ENCODE peak calls at places on chromosomes 13 and 19, in seven cellular contexts. One of them, this sample, is unnamed.

GRCh38 chr13:51895906-51896888 is 34.4 kb downstream of the CCDC70 start:
- DNase-seq in stimulated activated naive CD8-positive, alpha-beta T cell treated with anti-CD3 and anti-CD28 coated beads, Interleukin-15, Interleukin-2, amounts not matched to agents 100 U/mL and 50 U/mL, for 24 hours: peak
- DNase-seq in AG10803: peak
- DNase-seq in NCI-H510A treated with DMSO at 0.1 percent for 48 hours: peak
- DNase-seq in H1: peak
- DNase-seq in activated CD4-positive, CD25-positive, alpha-beta regulatory T cell: no peak
- DNase-seq in HS-27A: peak
- DNase-seq in this sample: peak

GRCh38 chr13:76889254-76889653 is 3.0 kb upstream of the KCTD12 start:
- DNase-seq in stimulated activated naive CD8-positive, alpha-beta T cell treated with anti-CD3 and anti-CD28 coated beads, Interleukin-15, Interleukin-2, amounts not matched to agents 100 U/mL and 50 U/mL, for 24 hours: no peak
- DNase-seq in NCI-H510A treated with DMSO at 0.1 percent for 48 hours: no peak
- DNase-seq in activated CD4-positive, CD25-positive, alpha-beta regulatory T cell: no peak
- DNase-seq in HS-27A: no peak
- DNase-seq in H1: no peak
- DNase-seq in AG10803: no peak
- DNase-seq in this sample: no peak

GRCh38 chr13:48154671-48155070 is 59.8 kb upstream of the MED4 start:
- DNase-seq in NCI-H510A treated with DMSO at 0.1 percent for 48 hours: no peak
- DNase-seq in stimulated activated naive CD8-positive, alpha-beta T cell treated with anti-CD3 and anti-CD28 coated beads, Interleukin-15, Interleukin-2, amounts not matched to agents 100 U/mL and 50 U/mL, for 24 hours: no peak
- DNase-seq in activated CD4-positive, CD25-positive, alpha-beta regulatory T cell: no peak
- DNase-seq in H1: no peak
- DNase-seq in AG10803: no peak
- DNase-seq in HS-27A: no peak
- DNase-seq in this sample: no peak

GRCh38 chr19:18762125-18763023 is 28.7 kb downstream of the COMP start:
- DNase-seq in AG10803: no peak
- DNase-seq in stimulated activated naive CD8-positive, alpha-beta T cell treated with anti-CD3 and anti-CD28 coated beads, Interleukin-15, Interleukin-2, amounts not matched to agents 100 U/mL and 50 U/mL, for 24 hours: no peak
- DNase-seq in activated CD4-positive, CD25-positive, alpha-beta regulatory T cell: no peak
- DNase-seq in HS-27A: no peak
- DNase-seq in H1: no peak
- DNase-seq in NCI-H510A treated with DMSO at 0.1 percent for 48 hours: peak
- DNase-seq in this sample: peak

GRCh38 chr13:80840313-80840976 is 499.5 kb upstream of the SPRY2 start:
- DNase-seq in HS-27A: no peak
- DNase-seq in AG10803: peak
- DNase-seq in NCI-H510A treated with DMSO at 0.1 percent for 48 hours: no peak
- DNase-seq in activated CD4-positive, CD25-positive, alpha-beta regulatory T cell: no peak
- DNase-seq in H1: no peak
- DNase-seq in stimulated activated naive CD8-positive, alpha-beta T cell treated with anti-CD3 and anti-CD28 coated beads, Interleukin-15, Interleukin-2, amounts not matched to agents 100 U/mL and 50 U/mL, for 24 hours: no peak
- DNase-seq in this sample: peak

GRCh38 chr13:22563272-22563671 is 617.5 kb upstream of the SGCG start:
- DNase-seq in AG10803: no peak
- DNase-seq in stimulated activated naive CD8-positive, alpha-beta T cell treated with anti-CD3 and anti-CD28 coated beads, Interleukin-15, Interleukin-2, amounts not matched to agents 100 U/mL and 50 U/mL, for 24 hours: no peak
- DNase-seq in NCI-H510A treated with DMSO at 0.1 percent for 48 hours: no peak
- DNase-seq in activated CD4-positive, CD25-positive, alpha-beta regulatory T cell: no peak
- DNase-seq in HS-27A: no peak
- DNase-seq in H1: no peak
- DNase-seq in this sample: no peak

GRCh38 chr19:36196249-36196648 is 18.2 kb downstream of the ZNF565 start:
- DNase-seq in stimulated activated naive CD8-positive, alpha-beta T cell treated with anti-CD3 and anti-CD28 coated beads, Interleukin-15, Interleukin-2, amounts not matched to agents 100 U/mL and 50 U/mL, for 24 hours: no peak
- DNase-seq in AG10803: no peak
- DNase-seq in HS-27A: no peak
- DNase-seq in NCI-H510A treated with DMSO at 0.1 percent for 48 hours: no peak
- DNase-seq in H1: no peak
- DNase-seq in activated CD4-positive, CD25-positive, alpha-beta regulatory T cell: no peak
- DNase-seq in this sample: no peak

GRCh38 chr19:55398200-55398947 is 9.2 kb downstream of the UBE2S start:
- DNase-seq in H1: no peak
- DNase-seq in AG10803: no peak
- DNase-seq in stimulated activated naive CD8-positive, alpha-beta T cell treated with anti-CD3 and anti-CD28 coated beads, Interleukin-15, Interleukin-2, amounts not matched to agents 100 U/mL and 50 U/mL, for 24 hours: no peak
- DNase-seq in activated CD4-positive, CD25-positive, alpha-beta regulatory T cell: no peak
- DNase-seq in NCI-H510A treated with DMSO at 0.1 percent for 48 hours: no peak
- DNase-seq in HS-27A: no peak
- DNase-seq in this sample: no peak

GRCh38 chr13:94210826-94211225 is 268.7 kb downstream of the DCT start:
- DNase-seq in activated CD4-positive, CD25-positive, alpha-beta regulatory T cell: no peak
- DNase-seq in stimulated activated naive CD8-positive, alpha-beta T cell treated with anti-CD3 and anti-CD28 coated beads, Interleukin-15, Interleukin-2, amounts not matched to agents 100 U/mL and 50 U/mL, for 24 hours: no peak
- DNase-seq in AG10803: no peak
- DNase-seq in HS-27A: no peak
- DNase-seq in NCI-H510A treated with DMSO at 0.1 percent for 48 hours: no peak
- DNase-seq in H1: no peak
- DNase-seq in this sample: no peak

GRCh38 chr19:53511933-53512374 is 26.0 kb upstream of the ZNF331 start:
- DNase-seq in stimulated activated naive CD8-positive, alpha-beta T cell treated with anti-CD3 and anti-CD28 coated beads, Interleukin-15, Interleukin-2, amounts not matched to agents 100 U/mL and 50 U/mL, for 24 hours: peak
- DNase-seq in AG10803: peak
- DNase-seq in NCI-H510A treated with DMSO at 0.1 percent for 48 hours: no peak
- DNase-seq in H1: peak
- DNase-seq in activated CD4-positive, CD25-positive, alpha-beta regulatory T cell: peak
- DNase-seq in HS-27A: peak
- DNase-seq in this sample: peak

GRCh38 chr13:73171926-73172325 is 113.1 kb downstream of the KLF5 start:
- DNase-seq in stimulated activated naive CD8-positive, alpha-beta T cell treated with anti-CD3 and anti-CD28 coated beads, Interleukin-15, Interleukin-2, amounts not matched to agents 100 U/mL and 50 U/mL, for 24 hours: no peak
- DNase-seq in NCI-H510A treated with DMSO at 0.1 percent for 48 hours: no peak
- DNase-seq in AG10803: no peak
- DNase-seq in H1: no peak
- DNase-seq in HS-27A: no peak
- DNase-seq in activated CD4-positive, CD25-positive, alpha-beta regulatory T cell: no peak
- DNase-seq in this sample: peak

GRCh38 chr13:36758345-36758744 is 60.7 kb upstream of the RFXAP start:
- DNase-seq in HS-27A: no peak
- DNase-seq in activated CD4-positive, CD25-positive, alpha-beta regulatory T cell: no peak
- DNase-seq in NCI-H510A treated with DMSO at 0.1 percent for 48 hours: no peak
- DNase-seq in AG10803: no peak
- DNase-seq in H1: no peak
- DNase-seq in stimulated activated naive CD8-positive, alpha-beta T cell treated with anti-CD3 and anti-CD28 coated beads, Interleukin-15, Interleukin-2, amounts not matched to agents 100 U/mL and 50 U/mL, for 24 hours: no peak
- DNase-seq in this sample: no peak

GRCh38 chr19:32104465-32105235 is 240.8 kb upstream of the ZNF507 start:
- DNase-seq in H1: no peak
- DNase-seq in stimulated activated naive CD8-positive, alpha-beta T cell treated with anti-CD3 and anti-CD28 coated beads, Interleukin-15, Interleukin-2, amounts not matched to agents 100 U/mL and 50 U/mL, for 24 hours: no peak
- DNase-seq in NCI-H510A treated with DMSO at 0.1 percent for 48 hours: no peak
- DNase-seq in activated CD4-positive, CD25-positive, alpha-beta regulatory T cell: no peak
- DNase-seq in AG10803: no peak
- DNase-seq in HS-27A: no peak
- DNase-seq in this sample: no peak

GRCh38 chr13:22915442-22916082 is 265.2 kb upstream of the SGCG start:
- DNase-seq in activated CD4-positive, CD25-positive, alpha-beta regulatory T cell: no peak
- DNase-seq in AG10803: peak
- DNase-seq in H1: peak
- DNase-seq in NCI-H510A treated with DMSO at 0.1 percent for 48 hours: peak
- DNase-seq in HS-27A: no peak
- DNase-seq in stimulated activated naive CD8-positive, alpha-beta T cell treated with anti-CD3 and anti-CD28 coated beads, Interleukin-15, Interleukin-2, amounts not matched to agents 100 U/mL and 50 U/mL, for 24 hours: no peak
- DNase-seq in this sample: peak

GRCh38 chr13:90375851-90376250 is 971.6 kb upstream of the MIR17HG start:
- DNase-seq in AG10803: peak
- DNase-seq in stimulated activated naive CD8-positive, alpha-beta T cell treated with anti-CD3 and anti-CD28 coated beads, Interleukin-15, Interleukin-2, amounts not matched to agents 100 U/mL and 50 U/mL, for 24 hours: no peak
- DNase-seq in NCI-H510A treated with DMSO at 0.1 percent for 48 hours: no peak
- DNase-seq in activated CD4-positive, CD25-positive, alpha-beta regulatory T cell: no peak
- DNase-seq in HS-27A: peak
- DNase-seq in H1: no peak
- DNase-seq in this sample: peak

GRCh38 chr13:113597386-113598080 is 13.0 kb downstream of the TFDP1 start:
- DNase-seq in activated CD4-positive, CD25-positive, alpha-beta regulatory T cell: no peak
- DNase-seq in HS-27A: no peak
- DNase-seq in NCI-H510A treated with DMSO at 0.1 percent for 48 hours: no peak
- DNase-seq in stimulated activated naive CD8-positive, alpha-beta T cell treated with anti-CD3 and anti-CD28 coated beads, Interleukin-15, Interleukin-2, amounts not matched to agents 100 U/mL and 50 U/mL, for 24 hours: no peak
- DNase-seq in AG10803: no peak
- DNase-seq in H1: no peak
- DNase-seq in this sample: no peak

GRCh38 chr13:40920826-40921225 is 98.3 kb downstream of the ELF1 start:
- DNase-seq in HS-27A: no peak
- DNase-seq in NCI-H510A treated with DMSO at 0.1 percent for 48 hours: no peak
- DNase-seq in H1: no peak
- DNase-seq in AG10803: no peak
- DNase-seq in stimulated activated naive CD8-positive, alpha-beta T cell treated with anti-CD3 and anti-CD28 coated beads, Interleukin-15, Interleukin-2, amounts not matched to agents 100 U/mL and 50 U/mL, for 24 hours: no peak
- DNase-seq in activated CD4-positive, CD25-positive, alpha-beta regulatory T cell: no peak
- DNase-seq in this sample: peak

GRCh38 chr19:28578208-28578607 is 634.7 kb downstream of the UQCRFS1 start:
- DNase-seq in HS-27A: no peak
- DNase-seq in NCI-H510A treated with DMSO at 0.1 percent for 48 hours: no peak
- DNase-seq in H1: no peak
- DNase-seq in stimulated activated naive CD8-positive, alpha-beta T cell treated with anti-CD3 and anti-CD28 coated beads, Interleukin-15, Interleukin-2, amounts not matched to agents 100 U/mL and 50 U/mL, for 24 hours: no peak
- DNase-seq in activated CD4-positive, CD25-positive, alpha-beta regulatory T cell: no peak
- DNase-seq in AG10803: no peak
- DNase-seq in this sample: no peak

GRCh38 chr19:19262190-19263057 is 10.7 kb downstream of the TM6SF2 start:
- DNase-seq in activated CD4-positive, CD25-positive, alpha-beta regulatory T cell: no peak
- DNase-seq in stimulated activated naive CD8-positive, alpha-beta T cell treated with anti-CD3 and anti-CD28 coated beads, Interleukin-15, Interleukin-2, amounts not matched to agents 100 U/mL and 50 U/mL, for 24 hours: no peak
- DNase-seq in NCI-H510A treated with DMSO at 0.1 percent for 48 hours: no peak
- DNase-seq in AG10803: no peak
- DNase-seq in H1: no peak
- DNase-seq in HS-27A: no peak
- DNase-seq in this sample: no peak

GRCh38 chr19:13974073-13974472 is 21.8 kb downstream of the DCAF15 start:
- DNase-seq in H1: peak
- DNase-seq in HS-27A: no peak
- DNase-seq in stimulated activated naive CD8-positive, alpha-beta T cell treated with anti-CD3 and anti-CD28 coated beads, Interleukin-15, Interleukin-2, amounts not matched to agents 100 U/mL and 50 U/mL, for 24 hours: no peak
- DNase-seq in AG10803: no peak
- DNase-seq in activated CD4-positive, CD25-positive, alpha-beta regulatory T cell: no peak
- DNase-seq in NCI-H510A treated with DMSO at 0.1 percent for 48 hours: peak
- DNase-seq in this sample: no peak

GRCh38 chr13:42219870-42220269 is 52.1 kb upstream of the AKAP11 start:
- DNase-seq in activated CD4-positive, CD25-positive, alpha-beta regulatory T cell: no peak
- DNase-seq in H1: no peak
- DNase-seq in AG10803: no peak
- DNase-seq in stimulated activated naive CD8-positive, alpha-beta T cell treated with anti-CD3 and anti-CD28 coated beads, Interleukin-15, Interleukin-2, amounts not matched to agents 100 U/mL and 50 U/mL, for 24 hours: no peak
- DNase-seq in HS-27A: no peak
- DNase-seq in NCI-H510A treated with DMSO at 0.1 percent for 48 hours: no peak
- DNase-seq in this sample: no peak

GRCh38 chr13:113115363-113116205 is 7.0 kb upstream of the F10 start:
- DNase-seq in stimulated activated naive CD8-positive, alpha-beta T cell treated with anti-CD3 and anti-CD28 coated beads, Interleukin-15, Interleukin-2, amounts not matched to agents 100 U/mL and 50 U/mL, for 24 hours: peak
- DNase-seq in HS-27A: no peak
- DNase-seq in NCI-H510A treated with DMSO at 0.1 percent for 48 hours: no peak
- DNase-seq in AG10803: no peak
- DNase-seq in H1: no peak
- DNase-seq in activated CD4-positive, CD25-positive, alpha-beta regulatory T cell: no peak
- DNase-seq in this sample: no peak

GRCh38 chr13:97810152-97810551 is 143.3 kb upstream of the IPO5 start:
- DNase-seq in HS-27A: no peak
- DNase-seq in stimulated activated naive CD8-positive, alpha-beta T cell treated with anti-CD3 and anti-CD28 coated beads, Interleukin-15, Interleukin-2, amounts not matched to agents 100 U/mL and 50 U/mL, for 24 hours: no peak
- DNase-seq in H1: no peak
- DNase-seq in AG10803: peak
- DNase-seq in NCI-H510A treated with DMSO at 0.1 percent for 48 hours: no peak
- DNase-seq in activated CD4-positive, CD25-positive, alpha-beta regulatory T cell: no peak
- DNase-seq in this sample: peak

GRCh38 chr19:10766049-10766623 is 48.3 kb downstream of the DNM2 start:
- DNase-seq in activated CD4-positive, CD25-positive, alpha-beta regulatory T cell: no peak
- DNase-seq in stimulated activated naive CD8-positive, alpha-beta T cell treated with anti-CD3 and anti-CD28 coated beads, Interleukin-15, Interleukin-2, amounts not matched to agents 100 U/mL and 50 U/mL, for 24 hours: no peak
- DNase-seq in AG10803: no peak
- DNase-seq in HS-27A: no peak
- DNase-seq in NCI-H510A treated with DMSO at 0.1 percent for 48 hours: no peak
- DNase-seq in H1: no peak
- DNase-seq in this sample: no peak

GRCh38 chr13:80408270-80408669 is 67.3 kb upstream of the SPRY2 start:
- DNase-seq in stimulated activated naive CD8-positive, alpha-beta T cell treated with anti-CD3 and anti-CD28 coated beads, Interleukin-15, Interleukin-2, amounts not matched to agents 100 U/mL and 50 U/mL, for 24 hours: no peak
- DNase-seq in activated CD4-positive, CD25-positive, alpha-beta regulatory T cell: no peak
- DNase-seq in H1: no peak
- DNase-seq in NCI-H510A treated with DMSO at 0.1 percent for 48 hours: no peak
- DNase-seq in HS-27A: no peak
- DNase-seq in AG10803: no peak
- DNase-seq in this sample: no peak

GRCh38 chr13:94435604-94436226 is 43.8 kb downstream of the DCT start:
- DNase-seq in NCI-H510A treated with DMSO at 0.1 percent for 48 hours: peak
- DNase-seq in H1: no peak
- DNase-seq in HS-27A: no peak
- DNase-seq in activated CD4-positive, CD25-positive, alpha-beta regulatory T cell: no peak
- DNase-seq in AG10803: peak
- DNase-seq in stimulated activated naive CD8-positive, alpha-beta T cell treated with anti-CD3 and anti-CD28 coated beads, Interleukin-15, Interleukin-2, amounts not matched to agents 100 U/mL and 50 U/mL, for 24 hours: no peak
- DNase-seq in this sample: peak

GRCh38 chr13:96036515-96036914 is 16.7 kb downstream of the UGGT2 start:
- DNase-seq in HS-27A: no peak
- DNase-seq in H1: no peak
- DNase-seq in activated CD4-positive, CD25-positive, alpha-beta regulatory T cell: no peak
- DNase-seq in NCI-H510A treated with DMSO at 0.1 percent for 48 hours: no peak
- DNase-seq in stimulated activated naive CD8-positive, alpha-beta T cell treated with anti-CD3 and anti-CD28 coated beads, Interleukin-15, Interleukin-2, amounts not matched to agents 100 U/mL and 50 U/mL, for 24 hours: no peak
- DNase-seq in AG10803: no peak
- DNase-seq in this sample: no peak

GRCh38 chr19:40693896-40694295 is 3.4 kb upstream of the NUMBL start:
- DNase-seq in HS-27A: no peak
- DNase-seq in NCI-H510A treated with DMSO at 0.1 percent for 48 hours: no peak
- DNase-seq in activated CD4-positive, CD25-positive, alpha-beta regulatory T cell: no peak
- DNase-seq in stimulated activated naive CD8-positive, alpha-beta T cell treated with anti-CD3 and anti-CD28 coated beads, Interleukin-15, Interleukin-2, amounts not matched to agents 100 U/mL and 50 U/mL, for 24 hours: no peak
- DNase-seq in H1: no peak
- DNase-seq in AG10803: no peak
- DNase-seq in this sample: no peak

GRCh38 chr19:10205636-10206035 is 10.9 kb upstream of the DNMT1 start:
- DNase-seq in AG10803: no peak
- DNase-seq in NCI-H510A treated with DMSO at 0.1 percent for 48 hours: no peak
- DNase-seq in stimulated activated naive CD8-positive, alpha-beta T cell treated with anti-CD3 and anti-CD28 coated beads, Interleukin-15, Interleukin-2, amounts not matched to agents 100 U/mL and 50 U/mL, for 24 hours: no peak
- DNase-seq in activated CD4-positive, CD25-positive, alpha-beta regulatory T cell: no peak
- DNase-seq in H1: no peak
- DNase-seq in HS-27A: no peak
- DNase-seq in this sample: no peak

GRCh38 chr19:4969292-4969771 is 419 bp downstream of the KDM4B start:
- DNase-seq in AG10803: no peak
- DNase-seq in H1: no peak
- DNase-seq in HS-27A: no peak
- DNase-seq in stimulated activated naive CD8-positive, alpha-beta T cell treated with anti-CD3 and anti-CD28 coated beads, Interleukin-15, Interleukin-2, amounts not matched to agents 100 U/mL and 50 U/mL, for 24 hours: no peak
- DNase-seq in NCI-H510A treated with DMSO at 0.1 percent for 48 hours: no peak
- DNase-seq in activated CD4-positive, CD25-positive, alpha-beta regulatory T cell: no peak
- DNase-seq in this sample: no peak

GRCh38 chr13:36712785-36713184 is 39.0 kb downstream of the SERTM1 start:
- DNase-seq in H1: no peak
- DNase-seq in stimulated activated naive CD8-positive, alpha-beta T cell treated with anti-CD3 and anti-CD28 coated beads, Interleukin-15, Interleukin-2, amounts not matched to agents 100 U/mL and 50 U/mL, for 24 hours: no peak
- DNase-seq in HS-27A: no peak
- DNase-seq in activated CD4-positive, CD25-positive, alpha-beta regulatory T cell: no peak
- DNase-seq in AG10803: peak
- DNase-seq in NCI-H510A treated with DMSO at 0.1 percent for 48 hours: no peak
- DNase-seq in this sample: peak

GRCh38 chr13:102911336-102911735 is 65.5 kb downstream of the ERCC5 start:
- DNase-seq in AG10803: no peak
- DNase-seq in HS-27A: no peak
- DNase-seq in H1: no peak
- DNase-seq in stimulated activated naive CD8-positive, alpha-beta T cell treated with anti-CD3 and anti-CD28 coated beads, Interleukin-15, Interleukin-2, amounts not matched to agents 100 U/mL and 50 U/mL, for 24 hours: no peak
- DNase-seq in activated CD4-positive, CD25-positive, alpha-beta regulatory T cell: no peak
- DNase-seq in NCI-H510A treated with DMSO at 0.1 percent for 48 hours: no peak
- DNase-seq in this sample: no peak

GRCh38 chr13:35923347-35923746 is 207.8 kb downstream of the DCLK1 start:
- DNase-seq in HS-27A: peak
- DNase-seq in H1: no peak
- DNase-seq in stimulated activated naive CD8-positive, alpha-beta T cell treated with anti-CD3 and anti-CD28 coated beads, Interleukin-15, Interleukin-2, amounts not matched to agents 100 U/mL and 50 U/mL, for 24 hours: no peak
- DNase-seq in activated CD4-positive, CD25-positive, alpha-beta regulatory T cell: no peak
- DNase-seq in AG10803: peak
- DNase-seq in NCI-H510A treated with DMSO at 0.1 percent for 48 hours: no peak
- DNase-seq in this sample: peak

GRCh38 chr13:31944262-31945160 is 87.1 kb upstream of the FRY start:
- DNase-seq in HS-27A: no peak
- DNase-seq in stimulated activated naive CD8-positive, alpha-beta T cell treated with anti-CD3 and anti-CD28 coated beads, Interleukin-15, Interleukin-2, amounts not matched to agents 100 U/mL and 50 U/mL, for 24 hours: no peak
- DNase-seq in AG10803: peak
- DNase-seq in NCI-H510A treated with DMSO at 0.1 percent for 48 hours: no peak
- DNase-seq in activated CD4-positive, CD25-positive, alpha-beta regulatory T cell: no peak
- DNase-seq in H1: no peak
- DNase-seq in this sample: no peak

This sample was measured in fibroblast of mammary gland.